ENCODE peak calls at places on chromosomes 6 and 20, in nine cellular contexts. One of them, this sample, is unnamed.

GRCh38 chr6:73394577-73395354 is at the start of gene DDX43:
- DNase-seq in tibial artery: peak; percentile 69
- DNase-seq in ovary: peak; percentile 65
- DNase-seq in mammary epithelial cell: no peak
- DNase-seq in activated B cell treated with CpG ODN at 0.5 μM for 24 hours: peak; percentile 22
- DNase-seq in nephron progenitor cell: no peak
- DNase-seq in mucosa of descending colon: peak; percentile 34
- DNase-seq in DND-41: no peak
- DNase-seq in fibroblast of mammary gland: peak; percentile 68
- DNase-seq in this sample: peak; percentile 50

GRCh38 chr6:100458841-100459154 is 5.9 kb downstream of the SIM1 start:
- DNase-seq in ovary: no peak
- DNase-seq in fibroblast of mammary gland: no peak
- DNase-seq in nephron progenitor cell: no peak
- DNase-seq in mucosa of descending colon: no peak
- DNase-seq in mammary epithelial cell: no peak
- DNase-seq in tibial artery: no peak
- DNase-seq in DND-41: no peak
- DNase-seq in activated B cell treated with CpG ODN at 0.5 μM for 24 hours: no peak
- DNase-seq in this sample: no peak

GRCh38 chr20:36795691-36796090 is 22.1 kb upstream of the DSN1 start:
- DNase-seq in mammary epithelial cell: no peak
- DNase-seq in fibroblast of mammary gland: no peak
- DNase-seq in ovary: no peak
- DNase-seq in tibial artery: no peak
- DNase-seq in activated B cell treated with CpG ODN at 0.5 μM for 24 hours: no peak
- DNase-seq in DND-41: no peak
- DNase-seq in mucosa of descending colon: no peak
- DNase-seq in nephron progenitor cell: no peak
- DNase-seq in this sample: no peak

GRCh38 chr20:14219801-14220461 is 117.5 kb downstream of the FLRT3 start:
- DNase-seq in DND-41: no peak
- DNase-seq in fibroblast of mammary gland: no peak
- DNase-seq in mucosa of descending colon: peak; percentile 85
- DNase-seq in nephron progenitor cell: no peak
- DNase-seq in mammary epithelial cell: peak; percentile 61
- DNase-seq in ovary: no peak
- DNase-seq in tibial artery: no peak
- DNase-seq in activated B cell treated with CpG ODN at 0.5 μM for 24 hours: no peak
- DNase-seq in this sample: no peak

GRCh38 chr20:34891166-34892062 is 15.0 kb downstream of the ACSS2 start:
- DNase-seq in mucosa of descending colon: no peak
- DNase-seq in DND-41: no peak
- DNase-seq in activated B cell treated with CpG ODN at 0.5 μM for 24 hours: no peak
- DNase-seq in fibroblast of mammary gland: peak; percentile 89
- DNase-seq in ovary: no peak
- DNase-seq in nephron progenitor cell: no peak
- DNase-seq in mammary epithelial cell: peak; percentile 84
- DNase-seq in tibial artery: no peak
- DNase-seq in this sample: peak; percentile 58

GRCh38 chr6:50047026-50047425 is 2.7 kb downstream of the DEFB112 start:
- DNase-seq in ovary: no peak
- DNase-seq in DND-41: no peak
- DNase-seq in tibial artery: no peak
- DNase-seq in activated B cell treated with CpG ODN at 0.5 μM for 24 hours: no peak
- DNase-seq in fibroblast of mammary gland: no peak
- DNase-seq in nephron progenitor cell: no peak
- DNase-seq in mucosa of descending colon: no peak
- DNase-seq in mammary epithelial cell: no peak
- DNase-seq in this sample: no peak

GRCh38 chr6:79385893-79386292 is 151.3 kb downstream of the LCA5 start:
- DNase-seq in fibroblast of mammary gland: peak; percentile 41
- DNase-seq in DND-41: no peak
- DNase-seq in ovary: no peak
- DNase-seq in tibial artery: no peak
- DNase-seq in activated B cell treated with CpG ODN at 0.5 μM for 24 hours: no peak
- DNase-seq in mucosa of descending colon: no peak
- DNase-seq in mammary epithelial cell: no peak
- DNase-seq in nephron progenitor cell: no peak
- DNase-seq in this sample: no peak

GRCh38 chr6:84462697-84463096 is 235.3 kb upstream of the CEP162 start:
- DNase-seq in mammary epithelial cell: no peak
- DNase-seq in tibial artery: no peak
- DNase-seq in activated B cell treated with CpG ODN at 0.5 μM for 24 hours: no peak
- DNase-seq in mucosa of descending colon: no peak
- DNase-seq in ovary: no peak
- DNase-seq in DND-41: no peak
- DNase-seq in nephron progenitor cell: no peak
- DNase-seq in fibroblast of mammary gland: peak; percentile 70
- DNase-seq in this sample: no peak

GRCh38 chr20:61724376-61724775 is 341.3 kb downstream of the TAF4 start:
- DNase-seq in DND-41: no peak
- DNase-seq in mammary epithelial cell: no peak
- DNase-seq in ovary: no peak
- DNase-seq in mucosa of descending colon: no peak
- DNase-seq in activated B cell treated with CpG ODN at 0.5 μM for 24 hours: no peak
- DNase-seq in fibroblast of mammary gland: no peak
- DNase-seq in nephron progenitor cell: peak; percentile 27
- DNase-seq in tibial artery: no peak
- DNase-seq in this sample: no peak

GRCh38 chr20:46831633-46832011 is 63.0 kb upstream of the EYA2 start:
- DNase-seq in tibial artery: no peak
- DNase-seq in mammary epithelial cell: no peak
- DNase-seq in ovary: no peak
- DNase-seq in activated B cell treated with CpG ODN at 0.5 μM for 24 hours: no peak
- DNase-seq in DND-41: no peak
- DNase-seq in fibroblast of mammary gland: no peak
- DNase-seq in nephron progenitor cell: no peak
- DNase-seq in mucosa of descending colon: no peak
- DNase-seq in this sample: no peak

GRCh38 chr6:140546640-140547039 is 1172.2 kb upstream of the CITED2 start:
- DNase-seq in tibial artery: no peak
- DNase-seq in mucosa of descending colon: no peak
- DNase-seq in DND-41: no peak
- DNase-seq in nephron progenitor cell: no peak
- DNase-seq in fibroblast of mammary gland: peak; percentile 78
- DNase-seq in mammary epithelial cell: peak; percentile 34
- DNase-seq in activated B cell treated with CpG ODN at 0.5 μM for 24 hours: no peak
- DNase-seq in ovary: no peak
- DNase-seq in this sample: no peak

GRCh38 chr6:45714795-45715507 is 300.7 kb downstream of the CLIC5 start:
- DNase-seq in mammary epithelial cell: peak; percentile 64
- DNase-seq in activated B cell treated with CpG ODN at 0.5 μM for 24 hours: no peak
- DNase-seq in DND-41: peak; percentile 71
- DNase-seq in fibroblast of mammary gland: peak; percentile 94
- DNase-seq in nephron progenitor cell: peak; percentile 51
- DNase-seq in ovary: peak; percentile 37
- DNase-seq in mucosa of descending colon: peak; percentile 73
- DNase-seq in tibial artery: peak; percentile 43
- DNase-seq in this sample: peak; percentile 62

GRCh38 chr6:52635049-52635577 is 35.8 kb upstream of the TMEM14A start:
- DNase-seq in fibroblast of mammary gland: peak; percentile 25
- DNase-seq in ovary: no peak
- DNase-seq in mammary epithelial cell: no peak
- DNase-seq in activated B cell treated with CpG ODN at 0.5 μM for 24 hours: no peak
- DNase-seq in nephron progenitor cell: no peak
- DNase-seq in DND-41: no peak
- DNase-seq in mucosa of descending colon: no peak
- DNase-seq in tibial artery: no peak
- DNase-seq in this sample: peak; percentile 7

GRCh38 chr6:41778895-41779294 is 805 bp downstream of the FRS3 start:
- DNase-seq in nephron progenitor cell: no peak
- DNase-seq in tibial artery: no peak
- DNase-seq in fibroblast of mammary gland: no peak
- DNase-seq in activated B cell treated with CpG ODN at 0.5 μM for 24 hours: no peak
- DNase-seq in ovary: no peak
- DNase-seq in mammary epithelial cell: no peak
- DNase-seq in mucosa of descending colon: peak; percentile 37
- DNase-seq in DND-41: no peak
- DNase-seq in this sample: no peak

GRCh38 chr6:75932067-75932466 is 140.4 kb downstream of the IMPG1 start:
- DNase-seq in mammary epithelial cell: no peak
- DNase-seq in mucosa of descending colon: peak; percentile 18
- DNase-seq in tibial artery: no peak
- DNase-seq in fibroblast of mammary gland: peak; percentile 16
- DNase-seq in nephron progenitor cell: peak; percentile 73
- DNase-seq in activated B cell treated with CpG ODN at 0.5 μM for 24 hours: no peak
- DNase-seq in ovary: no peak
- DNase-seq in DND-41: peak; percentile 11
- DNase-seq in this sample: peak; percentile 11

GRCh38 chr6:137530404-137530803 is 36.2 kb upstream of the OLIG3 start:
- DNase-seq in activated B cell treated with CpG ODN at 0.5 μM for 24 hours: no peak
- DNase-seq in mammary epithelial cell: no peak
- DNase-seq in tibial artery: no peak
- DNase-seq in DND-41: no peak
- DNase-seq in nephron progenitor cell: no peak
- DNase-seq in mucosa of descending colon: no peak
- DNase-seq in fibroblast of mammary gland: no peak
- DNase-seq in ovary: no peak
- DNase-seq in this sample: no peak

GRCh38 chr6:137531376-137532092 is 37.3 kb upstream of the OLIG3 start:
- DNase-seq in mucosa of descending colon: no peak
- DNase-seq in activated B cell treated with CpG ODN at 0.5 μM for 24 hours: no peak
- DNase-seq in mammary epithelial cell: no peak
- DNase-seq in fibroblast of mammary gland: no peak
- DNase-seq in nephron progenitor cell: no peak
- DNase-seq in tibial artery: no peak
- DNase-seq in DND-41: no peak
- DNase-seq in ovary: no peak
- DNase-seq in this sample: no peak

GRCh38 chr6:137541531-137541930 is 47.3 kb upstream of the OLIG3 start:
- DNase-seq in fibroblast of mammary gland: no peak
- DNase-seq in activated B cell treated with CpG ODN at 0.5 μM for 24 hours: no peak
- DNase-seq in tibial artery: no peak
- DNase-seq in mucosa of descending colon: no peak
- DNase-seq in mammary epithelial cell: no peak
- DNase-seq in nephron progenitor cell: no peak
- DNase-seq in DND-41: no peak
- DNase-seq in ovary: no peak
- DNase-seq in this sample: no peak

GRCh38 chr6:137536104-137536773 is 42.0 kb upstream of the OLIG3 start:
- DNase-seq in DND-41: peak; percentile 68
- DNase-seq in fibroblast of mammary gland: no peak
- DNase-seq in activated B cell treated with CpG ODN at 0.5 μM for 24 hours: no peak
- DNase-seq in mammary epithelial cell: no peak
- DNase-seq in mucosa of descending colon: no peak
- DNase-seq in tibial artery: no peak
- DNase-seq in nephron progenitor cell: no peak
- DNase-seq in ovary: no peak
- DNase-seq in this sample: peak; percentile 32
- TF ChIP-seq CTCF in DND-41: no peak
- TF ChIP-seq CTCF in fibroblast of mammary gland: no peak
- TF ChIP-seq CTCF in activated B cell treated with CpG ODN at 0.5 μM for 24 hours: no peak
- TF ChIP-seq CTCF in mammary epithelial cell: no peak
- TF ChIP-seq CTCF in mucosa of descending colon: no peak
- TF ChIP-seq CTCF in tibial artery: no peak
- TF ChIP-seq CTCF in nephron progenitor cell: no peak
- TF ChIP-seq CTCF in ovary: no peak
- TF ChIP-seq CTCF in this sample: no peak

GRCh38 chr6:111411978-111412574 is 70.9 kb downstream of the REV3L start:
- DNase-seq in nephron progenitor cell: no peak
- DNase-seq in mammary epithelial cell: no peak
- DNase-seq in ovary: no peak
- DNase-seq in fibroblast of mammary gland: no peak
- DNase-seq in mucosa of descending colon: no peak
- DNase-seq in activated B cell treated with CpG ODN at 0.5 μM for 24 hours: no peak
- DNase-seq in DND-41: no peak
- DNase-seq in tibial artery: no peak
- DNase-seq in this sample: no peak

GRCh38 chr6:111417181-111417585 is 65.8 kb downstream of the REV3L start:
- DNase-seq in mammary epithelial cell: no peak
- DNase-seq in nephron progenitor cell: no peak
- DNase-seq in tibial artery: no peak
- DNase-seq in mucosa of descending colon: peak; percentile 24
- DNase-seq in fibroblast of mammary gland: peak; percentile 66
- DNase-seq in activated B cell treated with CpG ODN at 0.5 μM for 24 hours: no peak
- DNase-seq in ovary: no peak
- DNase-seq in DND-41: no peak
- DNase-seq in this sample: no peak

GRCh38 chr6:111411046-111411445 is 72.0 kb downstream of the REV3L start:
- DNase-seq in ovary: no peak
- DNase-seq in nephron progenitor cell: no peak
- DNase-seq in fibroblast of mammary gland: no peak
- DNase-seq in mucosa of descending colon: no peak
- DNase-seq in tibial artery: no peak
- DNase-seq in mammary epithelial cell: no peak
- DNase-seq in DND-41: no peak
- DNase-seq in activated B cell treated with CpG ODN at 0.5 μM for 24 hours: no peak
- DNase-seq in this sample: no peak

GRCh38 chr6:111416529-111416928 is 66.5 kb downstream of the REV3L start:
- DNase-seq in mammary epithelial cell: no peak
- DNase-seq in fibroblast of mammary gland: no peak
- DNase-seq in ovary: no peak
- DNase-seq in mucosa of descending colon: no peak
- DNase-seq in DND-41: no peak
- DNase-seq in tibial artery: no peak
- DNase-seq in nephron progenitor cell: no peak
- DNase-seq in activated B cell treated with CpG ODN at 0.5 μM for 24 hours: no peak
- DNase-seq in this sample: no peak

GRCh38 chr6:111414373-111414772 is 68.6 kb downstream of the REV3L start:
- DNase-seq in DND-41: no peak
- DNase-seq in fibroblast of mammary gland: no peak
- DNase-seq in tibial artery: no peak
- DNase-seq in activated B cell treated with CpG ODN at 0.5 μM for 24 hours: no peak
- DNase-seq in ovary: no peak
- DNase-seq in nephron progenitor cell: no peak
- DNase-seq in mammary epithelial cell: no peak
- DNase-seq in mucosa of descending colon: no peak
- DNase-seq in this sample: no peak
- TF ChIP-seq CTCF in DND-41: no peak
- TF ChIP-seq CTCF in fibroblast of mammary gland: no peak
- TF ChIP-seq CTCF in tibial artery: no peak
- TF ChIP-seq CTCF in activated B cell treated with CpG ODN at 0.5 μM for 24 hours: no peak
- TF ChIP-seq CTCF in ovary: no peak
- TF ChIP-seq CTCF in nephron progenitor cell: no peak
- TF ChIP-seq CTCF in mammary epithelial cell: no peak
- TF ChIP-seq CTCF in mucosa of descending colon: no peak
- TF ChIP-seq CTCF in this sample: no peak

DNA sequence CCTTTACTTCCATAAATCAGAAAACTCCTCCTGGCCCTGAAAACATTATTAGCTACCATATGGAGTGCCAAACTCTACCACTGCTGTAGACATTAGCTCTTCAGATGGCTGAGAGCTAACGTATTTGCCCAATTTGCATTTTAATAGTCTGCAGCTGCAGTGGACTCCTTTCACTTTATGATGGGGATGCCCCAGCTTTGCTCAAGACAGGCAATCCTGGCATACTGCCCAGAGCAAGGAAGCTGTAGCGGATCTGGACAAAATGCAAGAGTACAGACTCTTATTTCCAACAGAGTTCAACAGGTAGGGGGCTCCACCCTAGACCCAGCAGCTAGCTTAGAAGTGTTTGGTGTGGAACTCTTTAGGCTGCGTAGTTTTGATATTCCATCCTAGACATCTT is 246.7 kb downstream of the FOXC1 start:
- DNase-seq in mucosa of descending colon: peak; percentile 80
- DNase-seq in DND-41: peak; percentile 94
- DNase-seq in mammary epithelial cell: peak; percentile 61
- DNase-seq in activated B cell treated with CpG ODN at 0.5 μM for 24 hours: peak; percentile 32
- DNase-seq in nephron progenitor cell: no peak
- DNase-seq in ovary: peak; percentile 16
- DNase-seq in tibial artery: no peak
- DNase-seq in fibroblast of mammary gland: peak; percentile 44
- DNase-seq in this sample: no peak
- TF ChIP-seq CTCF in mucosa of descending colon: no peak
- TF ChIP-seq CTCF in DND-41: peak; percentile 74
- TF ChIP-seq CTCF in mammary epithelial cell: peak; percentile 3
- TF ChIP-seq CTCF in activated B cell treated with CpG ODN at 0.5 μM for 24 hours: no peak
- TF ChIP-seq CTCF in nephron progenitor cell: no peak
- TF ChIP-seq CTCF in ovary: no peak
- TF ChIP-seq CTCF in tibial artery: no peak
- TF ChIP-seq CTCF in fibroblast of mammary gland: no peak
- TF ChIP-seq CTCF in this sample: no peak

GRCh38 chr20:62972270-62973032 is 19.9 kb downstream of the SLC17A9 start:
- DNase-seq in fibroblast of mammary gland: peak; percentile 70
- DNase-seq in activated B cell treated with CpG ODN at 0.5 μM for 24 hours: peak; percentile 82
- DNase-seq in tibial artery: peak; percentile 84
- DNase-seq in mammary epithelial cell: peak; percentile 64
- DNase-seq in ovary: peak; percentile 81
- DNase-seq in DND-41: peak; percentile 93
- DNase-seq in mucosa of descending colon: peak; percentile 92
- DNase-seq in nephron progenitor cell: peak; percentile 94
- DNase-seq in this sample: peak; percentile 92
- TF ChIP-seq CTCF in fibroblast of mammary gland: peak; percentile 80
- TF ChIP-seq CTCF in activated B cell treated with CpG ODN at 0.5 μM for 24 hours: no peak
- TF ChIP-seq CTCF in tibial artery: peak; percentile 96
- TF ChIP-seq CTCF in mammary epithelial cell: peak; percentile 94
- TF ChIP-seq CTCF in ovary: peak; percentile 78
- TF ChIP-seq CTCF in DND-41: peak; percentile 99
- TF ChIP-seq CTCF in mucosa of descending colon: peak; percentile 81
- TF ChIP-seq CTCF in nephron progenitor cell: peak; percentile 78
- TF ChIP-seq CTCF in this sample: peak; percentile 66